ENCODE peak calls at places on chromosome 9, in seven cellular contexts. D is right lobe of liver; L is brain microvascular endothelial cell; Y is CD4-positive, alpha-beta T cell; O is left lung; M is H9; F is cardiac muscle cell. U is an unnamed sample. For H3K27me3, the result is how much of the 10 kb centered on the place peaks cover.

GRCh38 chr9:34250721-34251120 is 71.9 kb downstream of the UBAP1 start:
- DNase-seq in D (no peak), L (no peak), Y (no peak), O (no peak), M (no peak), F (no peak), U (peak)

GRCh38 chr9:95045751-95046150 is 271.8 kb downstream of the FANCC start:
- DNase-seq in D (no peak), L (no peak), Y (no peak), O (no peak), M (peak), F (no peak), U (no peak)

GRCh38 chr9:114887963-114888362 is 42.4 kb downstream of the TNFSF8 start:
- DNase-seq in D (no peak), L (no peak), Y (no peak), O (no peak), M (no peak), F (no peak), U (no peak)

GRCh38 chr9:99931155-99931840 is 24.8 kb downstream of the STX17 start:
- DNase-seq in D (no peak), L (no peak), Y (no peak), O (no peak), M (no peak), F (no peak), U (no peak)

GRCh38 chr9:135707449-135708138 is 5.6 kb downstream of the KCNT1 start:
- DNase-seq in D (no peak), L (no peak), Y (no peak), O (no peak), M (no peak), F (no peak), U (no peak)

GRCh38 chr9:81022177-81022576 is 667.2 kb downstream of the TLE1 start:
- DNase-seq in D (no peak), L (no peak), Y (no peak), O (no peak), M (no peak), F (peak), U (no peak)

GRCh38 chr9:136234597-136234996 is 11.0 kb downstream of the QSOX2 start:
- DNase-seq in D (no peak), L (no peak), Y (peak), O (no peak), M (no peak), F (no peak), U (no peak)

GRCh38 chr9:118003240-118003639 is 299.0 kb downstream of the TLR4 start:
- DNase-seq in D (no peak), L (no peak), Y (no peak), O (no peak), M (no peak), F (no peak), U (no peak)

GRCh38 chr9:122379340-122379739 is 8.5 kb downstream of the PTGS1 start:
- DNase-seq in D (no peak), L (no peak), Y (no peak), O (no peak), M (no peak), F (peak), U (no peak)

GRCh38 chr9:92759990-92760893 is 4.4 kb downstream of the BICD2 start:
- DNase-seq in D (peak), L (no peak), Y (no peak), O (peak), M (peak), F (no peak), U (no peak)

GRCh38 chr9:111916234-111916645 is 19.6 kb downstream of the UGCG start:
- DNase-seq in D (no peak), L (no peak), Y (no peak), O (no peak), M (no peak), F (no peak), U (no peak)

GRCh38 chr9:4081549-4081895 is 218.3 kb downstream of the GLIS3 start:
- DNase-seq in D (no peak), L (no peak), Y (no peak), O (no peak), M (no peak), F (no peak), U (no peak)

GRCh38 chr9:71980266-71981018 is 69.0 kb downstream of the C9orf85 start:
- DNase-seq in D (no peak), L (no peak), Y (no peak), O (no peak), M (no peak), F (no peak), U (no peak)

GRCh38 chr9:136829412-136829811 is 12.9 kb upstream of the AJM1 start:
- DNase-seq in D (peak), L (no peak), Y (no peak), O (no peak), M (no peak), F (no peak), U (no peak)

GRCh38 chr9:462611-463010 is 247.9 kb downstream of the DOCK8 start:
- DNase-seq in D (no peak), L (no peak), Y (no peak), O (no peak), M (no peak), F (no peak), U (no peak)

GRCh38 chr9:24090566-24090965 is 264.5 kb upstream of the ELAVL2 start:
- DNase-seq in D (no peak), L (no peak), Y (no peak), O (no peak), M (no peak), F (no peak), U (no peak)
- TF ChIP-seq CTCF in D (no peak), L (no peak), Y (no peak), O (no peak), M (peak), F (no peak), U (no peak)

DNA sequence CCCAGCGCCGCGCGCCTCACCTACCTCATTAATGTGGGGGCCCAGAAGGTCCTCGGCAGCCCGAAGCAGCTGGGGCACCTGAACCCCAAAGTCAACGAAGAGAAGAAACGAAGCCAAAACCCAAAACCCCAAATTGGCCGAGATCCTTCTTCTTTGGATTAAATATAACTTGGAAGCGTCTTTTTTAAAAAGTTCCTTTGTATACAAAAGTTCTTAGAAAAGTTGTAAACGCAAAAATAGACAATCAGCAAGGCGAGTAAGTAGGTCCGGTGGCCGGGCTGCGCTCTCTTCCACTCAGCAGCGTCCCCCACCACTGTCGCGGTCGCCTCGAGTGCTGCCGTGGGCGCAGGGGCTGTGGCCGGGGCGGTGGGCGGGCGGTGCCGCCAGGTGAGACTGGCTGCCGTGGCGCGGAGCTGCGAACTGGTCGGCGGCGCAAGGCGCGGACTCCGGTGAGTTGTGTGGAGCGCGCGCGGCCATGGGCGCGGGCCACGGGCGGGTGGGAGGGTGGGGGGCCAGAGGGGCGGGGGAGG is 360 bp downstream of the KLF4 start:
- DNase-seq in D (no peak), L (no peak), Y (no peak), O (no peak), M (no peak), F (no peak), U (no peak)
- H3K27me3 ChIP-seq in D (under half), L (under half), Y (half or more), O (half or more), M (under half), F (half or more), U (under half)

GRCh38 chr9:68685770-68686169 is 19.3 kb upstream of the PIP5K1B start:
- DNase-seq in D (no peak), L (no peak), Y (no peak), O (no peak), M (peak), F (peak), U (peak)
- TF ChIP-seq CTCF in D (peak), L (no peak), Y (no peak), O (peak), M (peak), F (peak), U (peak)

GRCh38 chr9:132908635-132909034 is 29.9 kb downstream of the SPACA9 start:
- DNase-seq in D (no peak), L (no peak), Y (no peak), O (no peak), M (no peak), F (no peak), U (no peak)

GRCh38 chr9:132905726-132906125 is 27.0 kb downstream of the SPACA9 start:
- DNase-seq in D (no peak), L (no peak), Y (no peak), O (no peak), M (no peak), F (no peak), U (no peak)

GRCh38 chr9:132914924-132915323 is 29.5 kb downstream of the TSC1 start:
- DNase-seq in D (no peak), L (no peak), Y (no peak), O (no peak), M (no peak), F (no peak), U (no peak)

GRCh38 chr9:132912131-132912530 is 32.3 kb downstream of the TSC1 start:
- DNase-seq in D (no peak), L (no peak), Y (no peak), O (no peak), M (no peak), F (no peak), U (no peak)

DNA sequence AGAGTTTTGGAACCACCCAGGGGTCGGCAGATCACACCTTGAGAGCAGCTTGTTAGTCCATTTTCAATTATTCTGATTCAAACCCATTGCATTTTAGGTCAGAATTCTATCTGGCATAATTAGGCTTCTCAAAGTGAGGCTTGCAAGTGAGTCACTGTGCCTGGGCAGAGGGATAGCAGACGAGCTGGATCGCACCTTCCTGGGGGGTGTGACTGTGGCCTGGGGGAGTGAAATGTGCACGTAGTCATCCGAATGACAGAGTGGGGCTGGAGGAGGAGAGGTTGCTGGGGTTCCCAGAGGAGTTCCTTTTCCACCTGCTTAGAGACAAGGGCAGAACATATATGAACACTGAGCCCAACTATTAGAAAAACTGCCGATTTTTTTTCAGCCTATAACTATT is 31.7 kb downstream of the SPACA9 start:
- DNase-seq in D (no peak), L (no peak), Y (no peak), O (no peak), M (no peak), F (no peak), U (peak)
- H3K27me3 ChIP-seq in D (under half), L (under half), Y (under half), O (under half), M (under half), F (under half), U (under half)